ENCODE peak calls at places on chromosomes 13 and 19, in five cellular contexts. F is Calu3, E is AG04449, C is GM10248, J is HL-60. O is an unnamed sample.

GRCh38 chr19:55319786-55320185 is 5.4 kb downstream of the TMEM150B start:
- DNase-seq in F (no peak), E (no peak), C (no peak), J (no peak), O (peak; percentile 27)

GRCh38 chr19:30135797-30136196 is 193.8 kb downstream of the URI1 start:
- DNase-seq in F (no peak), E (no peak), C (no peak), J (no peak), O (no peak)

GRCh38 chr19:12318782-12319413 is 14.5 kb downstream of the ZNF563 start:
- DNase-seq in F (no peak), E (no peak), C (no peak), J (no peak), O (no peak)

GRCh38 chr13:74246398-74246975 is 112.3 kb upstream of the KLF12 start:
- DNase-seq in F (no peak), E (no peak), C (no peak), J (no peak), O (no peak)

GRCh38 chr13:95100525-95101121 is 200.6 kb downstream of the ABCC4 start:
- DNase-seq in F (no peak), E (peak; percentile 60), C (no peak), J (no peak), O (peak; percentile 28)

GRCh38 chr19:49431330-49431749 is 6.2 kb downstream of the GFY start:
- DNase-seq in F (no peak), E (no peak), C (peak; percentile 29), J (no peak), O (no peak)

GRCh38 chr13:97434417-97435296 is 688 bp downstream of the RAP2A start:
- DNase-seq in F (peak; percentile 0), E (no peak), C (peak; percentile 11), J (peak; percentile 42), O (no peak)

GRCh38 chr13:36356058-36356457 is 9.9 kb upstream of the SPART start:
- DNase-seq in F (no peak), E (no peak), C (no peak), J (no peak), O (no peak)

GRCh38 chr13:45167611-45168554 is 33.0 kb downstream of the KCTD4 start:
- DNase-seq in F (peak; percentile 60), E (no peak), C (no peak), J (no peak), O (peak; percentile 13)

GRCh38 chr13:59144700-59145099 is 1019.0 kb downstream of the DIAPH3 start:
- DNase-seq in F (no peak), E (no peak), C (no peak), J (no peak), O (no peak)

GRCh38 chr13:52156724-52157251 is 2.6 kb downstream of the NEK3 start:
- DNase-seq in F (no peak), E (no peak), C (no peak), J (no peak), O (peak; percentile 13)

GRCh38 chr19:46992699-46993535 is 26.7 kb upstream of the NPAS1 start:
- DNase-seq in F (no peak), E (no peak), C (no peak), J (no peak), O (no peak)

GRCh38 chr13:33543631-33544030 is 258.1 kb upstream of the STARD13 start:
- DNase-seq in F (no peak), E (no peak), C (no peak), J (peak; percentile 22), O (no peak)

GRCh38 chr19:14769201-14769600 is 9.2 kb downstream of the ADGRE2 start:
- DNase-seq in F (no peak), E (no peak), C (no peak), J (no peak), O (no peak)

GRCh38 chr19:22354665-22355064 is 67.5 kb downstream of the ZNF98 start:
- DNase-seq in F (no peak), E (no peak), C (no peak), J (no peak), O (no peak)

GRCh38 chr13:58238972-58239773 is 607.6 kb downstream of the PCDH17 start:
- DNase-seq in F (no peak), E (no peak), C (no peak), J (no peak), O (no peak)

GRCh38 chr13:31012285-31013024 is 80.0 kb downstream of the TEX26 start:
- DNase-seq in F (peak; percentile 26), E (no peak), C (no peak), J (peak; percentile 14), O (peak; percentile 32)

GRCh38 chr13:27960362-27961226 is 8.5 kb downstream of the CDX2 start:
- DNase-seq in F (peak; percentile 80), E (no peak), C (peak; percentile 72), J (peak; percentile 78), O (peak; percentile 12)

GRCh38 chr19:37987356-37988332 is 80.6 kb downstream of the SIPA1L3 start:
- DNase-seq in F (no peak), E (no peak), C (no peak), J (no peak), O (no peak)

GRCh38 chr13:29081036-29081435 is 260.9 kb downstream of the MTUS2 start:
- DNase-seq in F (no peak), E (no peak), C (peak; percentile 55), J (peak; percentile 65), O (peak; percentile 1)

GRCh38 chr13:39840201-39840600 is 184.7 kb downstream of the COG6 start:
- DNase-seq in F (no peak), E (no peak), C (no peak), J (no peak), O (no peak)

GRCh38 chr13:51645154-51645650 is 60.9 kb downstream of the WDFY2 start:
- DNase-seq in F (no peak), E (no peak), C (peak; percentile 23), J (peak; percentile 88), O (peak; percentile 91)

GRCh38 chr13:68676513-68677115 is 1431.0 kb upstream of the ATXN8OS start:
- DNase-seq in F (no peak), E (no peak), C (no peak), J (no peak), O (no peak)

GRCh38 chr19:9797871-9798270 is 21.0 kb downstream of the FBXL12 start:
- DNase-seq in F (no peak), E (no peak), C (no peak), J (no peak), O (no peak)

GRCh38 chr13:20547479-20547908 is 19.5 kb upstream of the IFT88 start:
- DNase-seq in F (peak; percentile 22), E (no peak), C (no peak), J (peak; percentile 20), O (no peak)

GRCh38 chr19:18587962-18588610 is 512 bp upstream of the REX1BD start:
- DNase-seq in F (no peak), E (no peak), C (no peak), J (no peak), O (no peak)

GRCh38 chr13:61039302-61039701 is 376.3 kb downstream of the PCDH20 start:
- DNase-seq in F (no peak), E (no peak), C (no peak), J (no peak), O (no peak)

GRCh38 chr13:65400707-65401106 is 1829.4 kb downstream of the PCDH9 start:
- DNase-seq in F (no peak), E (no peak), C (no peak), J (no peak), O (no peak)

DNA sequence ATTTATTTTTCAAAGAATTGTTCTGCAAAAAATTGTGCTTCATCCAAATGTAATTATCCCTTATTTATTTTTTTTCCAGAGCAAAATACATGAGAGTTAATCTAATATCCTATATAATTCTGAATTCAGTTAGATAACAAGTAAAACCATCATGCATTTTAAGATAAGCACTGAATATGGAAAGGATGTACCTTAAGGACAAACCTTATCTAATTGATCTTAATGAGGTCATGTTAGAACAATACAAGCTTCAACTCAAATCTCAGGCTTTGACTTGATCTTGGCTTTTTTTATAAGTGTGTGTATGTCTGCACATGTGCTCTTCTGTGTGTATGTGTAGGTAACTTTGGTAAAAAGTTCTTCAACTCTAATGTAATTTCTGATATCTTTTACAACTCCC is 1828.8 kb downstream of the PCDH9 start:
- DNase-seq in F (no peak), E (no peak), C (no peak), J (no peak), O (no peak)
- TF ChIP-seq CTCF in F (no peak), E (no peak), C (no peak), J (no peak), O (no peak)

GRCh38 chr19:32070101-32070500 is 275.3 kb upstream of the ZNF507 start:
- DNase-seq in F (no peak), E (no peak), C (no peak), J (no peak), O (no peak)

GRCh38 chr19:32066056-32066455 is 279.4 kb upstream of the ZNF507 start:
- DNase-seq in F (no peak), E (no peak), C (no peak), J (no peak), O (no peak)

GRCh38 chr19:32063601-32064000 is 281.8 kb upstream of the ZNF507 start:
- DNase-seq in F (no peak), E (no peak), C (no peak), J (no peak), O (no peak)

GRCh38 chr19:32068805-32069204 is 276.6 kb upstream of the ZNF507 start:
- DNase-seq in F (no peak), E (no peak), C (no peak), J (no peak), O (no peak)

DNA sequence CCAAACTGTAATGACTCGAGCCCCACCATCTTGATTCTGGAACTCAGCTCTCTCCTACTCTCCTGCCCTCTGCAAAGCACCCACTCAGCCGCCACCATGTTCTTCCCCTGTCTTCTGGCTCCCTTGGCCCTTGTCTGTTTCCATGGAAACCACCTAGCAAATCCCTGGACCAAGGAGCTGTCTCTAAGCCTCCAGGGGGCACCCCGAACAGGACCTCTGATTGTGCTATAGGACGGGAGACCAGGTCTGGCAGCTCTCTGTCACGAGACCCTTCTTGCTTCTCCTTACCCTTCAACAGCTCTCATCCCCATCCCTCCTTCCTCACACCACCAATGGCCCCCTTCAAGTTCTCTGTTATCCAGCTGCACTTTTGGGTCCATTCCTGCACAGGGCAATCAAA is 277.7 kb upstream of the ZNF507 start:
- DNase-seq in F (no peak), E (no peak), C (no peak), J (no peak), O (no peak)
- TF ChIP-seq CTCF in F (no peak), E (no peak), C (no peak), J (no peak), O (no peak)

GRCh38 chr19:16571689-16572331 is 405 bp downstream of the SLC35E1 start:
- DNase-seq in F (no peak), E (no peak), C (peak; percentile 44), J (peak; percentile 47), O (peak; percentile 13)
- TF ChIP-seq CTCF in F (no peak), E (no peak), C (no peak), J (no peak), O (no peak)

DNA sequence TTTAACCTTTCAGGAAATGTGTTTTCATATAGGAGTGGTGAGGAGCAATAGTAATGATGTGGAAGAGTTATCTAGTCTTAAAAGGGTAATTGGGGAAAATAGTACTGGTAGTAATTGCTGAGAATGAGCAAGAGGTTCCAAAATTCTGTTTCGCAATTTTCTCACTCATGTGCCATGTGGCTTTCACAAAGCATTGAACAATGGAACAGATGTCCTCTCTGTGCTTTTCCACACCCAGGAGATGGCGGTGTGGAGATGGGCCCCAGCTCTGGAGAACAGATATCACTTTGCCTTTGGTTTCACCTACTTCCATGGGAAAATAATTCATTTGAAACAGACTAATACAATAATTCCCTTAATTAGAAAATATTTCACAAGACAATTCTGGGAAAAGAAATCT is 170.0 kb upstream of the SLC10A2 start:
- DNase-seq in F (no peak), E (no peak), C (no peak), J (no peak), O (no peak)
- TF ChIP-seq CTCF in F (no peak), E (no peak), C (no peak), J (no peak), O (no peak)

GRCh38 chr13:48578516-48579166 is 45.8 kb upstream of the RCBTB2 start:
- DNase-seq in F (no peak), E (no peak), C (no peak), J (no peak), O (no peak)
- TF ChIP-seq CTCF in F (no peak), E (no peak), C (no peak), J (no peak), O (no peak)